ENCODE peak calls at places on chromosomes 12 and 14, in seven cellular contexts. I, X, R, V, E, H and F are unnamed samples.

GRCh38 chr14:59321184-59321952 is 132.9 kb downstream of the DAAM1 start:
- DNase-seq in R (peak), V (no peak), E (no peak), H (no peak), I (no peak), X (no peak), F (peak)

GRCh38 chr12:2129076-2129475 is 76.3 kb downstream of the CACNA1C start:
- DNase-seq in I (peak), H (no peak), X (no peak), V (no peak), E (no peak), R (peak), F (peak)

GRCh38 chr12:65885312-65885711 is 61.0 kb downstream of the HMGA2 start:
- DNase-seq in R (no peak), I (no peak), H (no peak), X (no peak), E (no peak), V (no peak), F (peak)

GRCh38 chr12:116759783-116760581 is 21.9 kb downstream of the RNFT2 start:
- DNase-seq in I (peak), R (no peak), E (no peak), H (no peak), X (no peak), V (peak), F (peak)

GRCh38 chr12:100991059-100991562 is 196.5 kb downstream of the ANO4 start:
- DNase-seq in I (no peak), V (no peak), H (no peak), R (no peak), E (no peak), X (no peak), F (no peak)

GRCh38 chr12:123779551-123779950 is 17.4 kb downstream of the DNAH10 start:
- DNase-seq in R (no peak), I (no peak), E (no peak), X (no peak), V (no peak), H (no peak), F (no peak)

GRCh38 chr12:19482551-19483109 is 43.3 kb downstream of the AEBP2 start:
- DNase-seq in E (no peak), H (no peak), V (no peak), X (peak), R (no peak), I (no peak), F (peak)

GRCh38 chr14:56846970-56847928 is 37.0 kb upstream of the OTX2 start:
- DNase-seq in R (no peak), H (no peak), X (no peak), V (no peak), E (no peak), I (no peak), F (no peak)

GRCh38 chr14:72471346-72471745 is 422.6 kb downstream of the DPF3 start:
- DNase-seq in R (peak), V (no peak), I (no peak), X (no peak), H (no peak), E (no peak), F (no peak)

GRCh38 chr12:126663304-126664094 is 1598.3 kb downstream of the AACS start:
- DNase-seq in H (no peak), R (peak), V (peak), I (no peak), E (no peak), X (no peak), F (peak)

GRCh38 chr14:60904381-60904780 is 76.5 kb downstream of the TRMT5 start:
- DNase-seq in E (no peak), X (no peak), R (no peak), I (no peak), V (no peak), H (no peak), F (peak)

GRCh38 chr12:80352476-80352875 is 91.6 kb upstream of the PTPRQ start:
- DNase-seq in V (no peak), I (no peak), R (peak), H (no peak), E (no peak), X (no peak), F (no peak)

GRCh38 chr12:97308576-97309198 is 153.9 kb upstream of the RMST start:
- DNase-seq in I (no peak), V (no peak), E (peak), R (peak), H (peak), X (no peak), F (peak)

GRCh38 chr14:22648506-22648905 is 4.4 kb upstream of the OR6J1 start:
- DNase-seq in V (no peak), X (no peak), R (no peak), E (no peak), I (no peak), H (no peak), F (peak)

GRCh38 chr12:116916714-116917114 is 6.0 kb downstream of the FBXW8 start:
- DNase-seq in E (peak), I (no peak), V (peak), X (peak), H (no peak), R (peak), F (peak)

GRCh38 chr14:105864116-105864515 is 337.7 kb downstream of the TMEM121 start:
- DNase-seq in H (no peak), V (no peak), I (peak), X (no peak), E (no peak), R (no peak), F (no peak)

GRCh38 chr14:96424104-96424989 is 32.4 kb downstream of the AK7 start:
- DNase-seq in H (peak), I (no peak), E (peak), R (peak), V (peak), X (no peak), F (peak)

GRCh38 chr14:70962935-70963334 is 55.7 kb downstream of the PCNX1 start:
- DNase-seq in R (no peak), I (no peak), E (no peak), X (no peak), V (no peak), H (no peak), F (no peak)

GRCh38 chr14:105205718-105206208 is 24.7 kb upstream of the NUDT14 start:
- DNase-seq in V (peak), R (no peak), I (no peak), E (no peak), X (no peak), H (no peak), F (no peak)

GRCh38 chr12:47935196-47935595 is 28.2 kb upstream of the TMEM106C start:
- DNase-seq in H (peak), X (peak), I (no peak), V (peak), R (no peak), E (no peak), F (peak)

GRCh38 chr12:42568952-42569916 is 20.3 kb downstream of the PRICKLE1 start:
- DNase-seq in E (peak), V (no peak), R (peak), X (no peak), I (no peak), H (peak), F (peak)

GRCh38 chr14:50339178-50339804 is 27.2 kb downstream of the DMAC2L start:
- DNase-seq in V (no peak), I (no peak), H (no peak), X (no peak), R (no peak), E (no peak), F (peak)

GRCh38 chr14:105891221-105891602 is 364.8 kb downstream of the TMEM121 start:
- DNase-seq in E (no peak), V (peak), R (no peak), X (no peak), H (no peak), I (peak), F (no peak)

GRCh38 chr14:89481167-89481566 is 64.1 kb upstream of the FOXN3 start:
- DNase-seq in I (peak), H (peak), R (no peak), X (peak), V (no peak), E (no peak), F (no peak)

GRCh38 chr12:21528953-21529352 is 2.9 kb downstream of the SPX start:
- DNase-seq in E (no peak), H (no peak), X (no peak), I (no peak), R (peak), V (peak), F (no peak)

GRCh38 chr12:26109343-26109841 is 15.4 kb downstream of the BHLHE41 start:
- DNase-seq in R (no peak), I (peak), X (peak), E (no peak), H (peak), V (peak), F (peak)

GRCh38 chr12:67982165-67982563 is 7.1 kb upstream of the IFNG-AS1 start:
- DNase-seq in V (no peak), X (no peak), H (no peak), I (no peak), R (no peak), E (no peak), F (peak)

GRCh38 chr12:88633312-88633711 is 53.0 kb upstream of the KITLG start:
- DNase-seq in E (no peak), X (no peak), I (no peak), H (no peak), R (peak), V (no peak), F (peak)

GRCh38 chr14:34231626-34232025 is 230.4 kb downstream of the SPTSSA start:
- DNase-seq in X (peak), H (peak), E (no peak), V (no peak), I (no peak), R (no peak), F (no peak)

GRCh38 chr14:61281186-61281676 is at the start of gene TMEM30B:
- DNase-seq in I (no peak), H (no peak), V (peak), R (peak), X (no peak), E (no peak), F (no peak)

GRCh38 chr12:5232826-5233500 is 189.3 kb downstream of the KCNA5 start:
- DNase-seq in H (no peak), I (no peak), E (no peak), X (no peak), V (no peak), R (no peak), F (no peak)

GRCh38 chr14:105469456-105470162 is 5.0 kb upstream of the CRIP2 start:
- DNase-seq in V (peak), X (no peak), R (no peak), H (no peak), E (no peak), I (no peak), F (no peak)

GRCh38 chr12:132887513-132888341 is at the start of gene CHFR:
- DNase-seq in X (peak), V (peak), R (peak), I (peak), H (peak), E (no peak), F (peak)

DNA sequence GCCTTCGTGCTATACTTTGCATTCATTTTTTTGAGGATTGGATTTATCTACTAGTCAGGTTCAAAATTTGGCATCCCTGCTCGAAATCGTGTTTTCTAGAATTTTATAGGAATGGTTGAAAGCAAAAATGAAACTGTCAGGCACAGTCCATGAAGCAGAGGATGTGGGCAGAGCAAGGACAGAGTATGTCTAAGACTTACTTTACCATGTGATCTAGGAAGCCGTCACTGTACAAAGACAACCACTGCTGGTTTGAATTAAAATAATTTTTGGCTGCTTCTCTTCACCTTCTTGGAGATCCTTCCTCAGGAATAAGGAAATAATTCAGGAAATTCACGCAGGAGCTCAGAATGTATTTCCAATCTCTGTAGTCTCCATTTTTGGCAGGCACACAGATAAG is 31.6 kb upstream of the SGPP1 start:
- DNase-seq in E (peak), V (no peak), I (no peak), H (no peak), X (no peak), R (no peak), F (peak)
- H3K4me3 ChIP-seq in E (peak), V (no peak), I (no peak), H (no peak), X (no peak), R (no peak), F (no peak)

GRCh38 chr14:100709252-100709955 is 17.3 kb upstream of the DLK1 start:
- DNase-seq in V (peak), H (peak), E (no peak), I (no peak), R (peak), X (no peak), F (peak)

GRCh38 chr14:100710391-100711116 is 16.1 kb upstream of the DLK1 start:
- DNase-seq in E (no peak), R (no peak), V (no peak), X (no peak), I (no peak), H (no peak), F (no peak)

GRCh38 chr14:100706860-100707259 is 19.8 kb upstream of the DLK1 start:
- DNase-seq in X (no peak), E (no peak), H (no peak), R (no peak), V (no peak), I (no peak), F (no peak)

GRCh38 chr14:100709956-100710284 is 16.8 kb upstream of the DLK1 start:
- DNase-seq in V (no peak), E (no peak), X (no peak), H (no peak), R (no peak), I (no peak), F (no peak)

GRCh38 chr14:100708349-100709217 is 18.1 kb upstream of the DLK1 start:
- DNase-seq in V (peak), R (peak), E (no peak), X (peak), I (no peak), H (peak), F (peak)
- TF ChIP-seq CTCF in V (peak), R (peak), E (no peak), X (no peak), I (no peak), H (no peak), F (no peak)

GRCh38 chr12:52053570-52054209 is 2.4 kb downstream of the NR4A1 start:
- DNase-seq in I (no peak), X (peak), R (no peak), E (no peak), V (no peak), H (no peak), F (peak)
- H3K4me3 ChIP-seq in I (peak), X (peak), R (no peak), E (no peak), V (no peak), H (peak), F (no peak)

GRCh38 chr12:22744197-22744596 is 119.2 kb downstream of the ETNK1 start:
- DNase-seq in H (no peak), X (no peak), R (no peak), I (no peak), E (no peak), V (no peak), F (no peak)

GRCh38 chr12:22740656-22741350 is 115.8 kb downstream of the ETNK1 start:
- DNase-seq in H (no peak), X (no peak), E (peak), V (no peak), I (no peak), R (no peak), F (no peak)

GRCh38 chr12:22743700-22744099 is 118.7 kb downstream of the ETNK1 start:
- DNase-seq in H (no peak), X (no peak), R (no peak), I (no peak), E (no peak), V (no peak), F (peak)

GRCh38 chr12:22746720-22747119 is 121.7 kb downstream of the ETNK1 start:
- DNase-seq in V (no peak), X (no peak), H (no peak), R (no peak), I (no peak), E (no peak), F (no peak)
- TF ChIP-seq CTCF in V (no peak), X (no peak), H (no peak), R (no peak), I (no peak), E (no peak), F (no peak)

GRCh38 chr14:100374270-100374669 is 51.1 kb downstream of the SLC25A47 start:
- DNase-seq in X (no peak), H (no peak), R (no peak), I (no peak), E (no peak), V (no peak), F (no peak)
- H3K4me3 ChIP-seq in X (peak), H (peak), R (no peak), I (no peak), E (no peak), V (no peak), F (peak)

DNA sequence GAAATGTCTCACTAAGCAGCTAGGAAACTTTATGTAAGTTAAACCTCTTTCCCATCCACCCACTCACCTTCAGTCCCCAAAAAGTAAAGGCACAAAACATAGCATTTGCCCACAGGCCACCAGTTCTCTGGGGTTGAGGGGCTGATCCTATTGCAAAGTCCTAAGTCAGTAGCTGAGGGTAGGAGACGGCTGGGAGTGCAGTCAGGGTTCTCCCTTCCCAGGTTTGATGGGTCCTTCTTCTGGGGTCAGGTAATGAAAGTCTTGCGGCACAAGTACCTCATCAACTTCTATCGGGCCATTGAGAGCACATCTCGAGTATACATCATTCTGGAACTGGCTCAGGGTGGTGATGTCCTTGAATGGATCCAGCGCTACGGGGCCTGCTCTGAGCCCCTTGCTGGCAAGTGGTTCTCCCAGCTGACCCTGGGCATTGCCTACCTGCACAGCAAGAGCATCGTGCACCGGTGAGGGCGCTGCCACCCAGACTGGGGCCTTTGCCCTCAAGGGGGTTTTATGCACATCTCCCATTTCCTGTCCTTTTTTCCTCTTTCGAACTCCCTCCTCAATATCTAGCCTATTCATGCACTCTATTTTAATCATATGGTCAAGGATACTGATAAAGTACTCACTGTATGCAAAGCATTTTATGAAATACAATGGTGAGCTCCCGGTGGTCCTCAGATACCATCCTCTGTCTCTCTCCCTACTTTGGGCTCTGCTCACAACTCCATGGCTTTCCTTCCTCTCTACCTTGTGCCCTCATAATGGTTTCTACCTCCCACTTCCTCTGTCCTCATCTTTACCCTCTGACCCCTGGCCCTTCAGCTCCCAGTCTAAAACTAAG is 986 bp downstream of the TSSK4 start:
- DNase-seq in V (no peak), I (peak), R (no peak), E (no peak), H (no peak), X (no peak), F (no peak)
- TF ChIP-seq CTCF in V (no peak), I (no peak), R (no peak), E (no peak), H (no peak), X (no peak), F (no peak)

DNA sequence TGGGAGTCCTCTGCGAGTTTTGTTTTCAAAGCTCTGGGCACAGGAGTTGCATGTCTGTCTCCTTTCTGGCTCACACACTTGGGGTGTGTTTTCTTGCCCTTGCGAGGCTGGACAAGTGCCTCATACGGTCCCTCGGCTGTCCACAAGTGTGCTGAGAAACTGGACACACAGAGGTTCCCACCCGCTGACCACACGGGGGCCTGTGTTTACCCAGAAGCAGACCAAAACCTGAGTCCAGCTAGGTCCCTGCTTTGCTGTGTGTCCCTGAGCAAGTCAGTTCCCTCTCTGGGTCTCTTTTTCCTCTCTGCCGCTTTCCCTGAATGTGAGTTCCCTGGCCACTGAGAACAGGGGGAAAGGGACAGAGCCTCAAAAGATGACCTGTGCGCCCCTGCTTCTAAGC is 678 bp upstream of the OAS2 start:
- DNase-seq in E (peak), H (no peak), V (no peak), R (no peak), X (no peak), I (no peak), F (no peak)
- H3K4me3 ChIP-seq in E (peak), H (peak), V (no peak), R (peak), X (peak), I (peak), F (peak)